ENCODE peak calls at places on chromosome 13, in seven cellular contexts. Q, X, H, A, E, Y and G are unnamed samples.

GRCh38 chr13:113639661-113640262 is 18.2 kb downstream of the ATP4B start:
- DNase-seq in Q (no peak), X (no peak), H (no peak), A (no peak), E (no peak), Y (no peak), G (no peak)

GRCh38 chr13:33676700-33677048 is 141.3 kb upstream of the RFC3 start:
- DNase-seq in Q (peak), X (peak), H (no peak), A (peak), E (no peak), Y (peak), G (peak)

GRCh38 chr13:40666905-40667621 is 622 bp upstream of the FOXO1 start:
- DNase-seq in Q (peak), X (peak), H (peak), A (no peak), E (peak), Y (peak), G (peak)

GRCh38 chr13:24130134-24130792 is 30.3 kb upstream of the SPATA13 start:
- DNase-seq in Q (no peak), X (no peak), H (no peak), A (no peak), E (no peak), Y (no peak), G (no peak)

GRCh38 chr13:23679214-23679613 is 109.0 kb downstream of the TNFRSF19 start:
- DNase-seq in Q (no peak), X (peak), H (no peak), A (peak), E (no peak), Y (no peak), G (no peak)

GRCh38 chr13:95403349-95404140 is 102.3 kb upstream of the ABCC4 start:
- DNase-seq in Q (no peak), X (no peak), H (no peak), A (no peak), E (peak), Y (no peak), G (peak)

GRCh38 chr13:113958373-113958772 is 15.5 kb downstream of the C13orf46 start:
- DNase-seq in Q (no peak), X (no peak), H (no peak), A (no peak), E (no peak), Y (no peak), G (no peak)

GRCh38 chr13:65585346-65585745 is 1644.8 kb downstream of the PCDH9 start:
- DNase-seq in Q (no peak), X (no peak), H (no peak), A (no peak), E (no peak), Y (no peak), G (no peak)

GRCh38 chr13:84962141-84962750 is 837.0 kb downstream of the SLITRK6 start:
- DNase-seq in Q (no peak), X (no peak), H (no peak), A (no peak), E (no peak), Y (peak), G (no peak)

GRCh38 chr13:37138917-37139316 is 33.5 kb upstream of the CSNK1A1L start:
- DNase-seq in Q (no peak), X (no peak), H (no peak), A (no peak), E (no peak), Y (no peak), G (no peak)

GRCh38 chr13:46577656-46578589 is 25.0 kb downstream of the LRCH1 start:
- DNase-seq in Q (no peak), X (no peak), H (no peak), A (no peak), E (no peak), Y (no peak), G (no peak)

GRCh38 chr13:50291611-50292010 is 276.4 kb downstream of the KCNRG start:
- DNase-seq in Q (no peak), X (no peak), H (no peak), A (no peak), E (no peak), Y (no peak), G (no peak)

GRCh38 chr13:100442095-100442832 is 146.3 kb downstream of the GGACT start:
- DNase-seq in Q (no peak), X (no peak), H (no peak), A (no peak), E (no peak), Y (no peak), G (no peak)

GRCh38 chr13:44575741-44576395 is at the start of gene TSC22D1:
- DNase-seq in Q (peak), X (peak), H (peak), A (peak), E (peak), Y (peak), G (peak)

GRCh38 chr13:110149036-110149435 is 157.9 kb downstream of the COL4A1 start:
- DNase-seq in Q (no peak), X (no peak), H (no peak), A (no peak), E (no peak), Y (no peak), G (no peak)

GRCh38 chr13:97111705-97112104 is 110.4 kb upstream of the MBNL2 start:
- DNase-seq in Q (no peak), X (no peak), H (no peak), A (no peak), E (no peak), Y (no peak), G (no peak)

GRCh38 chr13:45258339-45258685 is 57.5 kb upstream of the KCTD4 start:
- DNase-seq in Q (peak), X (no peak), H (no peak), A (no peak), E (no peak), Y (no peak), G (no peak)